ENCODE peak calls at places on chromosome 19, in seven cellular contexts. T, K, R, L, W, F and Y are unnamed samples.

GRCh38 chr19:28386080-28386869 is 826.7 kb downstream of the UQCRFS1 start:
- DNase-seq in T (no peak), K (no peak), L (no peak), R (no peak), F (no peak), W (no peak), Y (no peak)

GRCh38 chr19:15015946-15016542 is 33.2 kb upstream of the CASP14 start:
- DNase-seq in W (no peak), L (no peak), R (no peak), F (peak), T (no peak), K (no peak), Y (peak)

GRCh38 chr19:7944177-7944761 is 803 bp upstream of the TIMM44 start:
- DNase-seq in F (peak), K (peak), W (peak), T (peak), R (peak), L (peak), Y (peak)

GRCh38 chr19:41670755-41671154 is 17.3 kb downstream of the CEACAM7 start:
- DNase-seq in L (no peak), R (no peak), T (no peak), F (no peak), W (no peak), K (no peak), Y (no peak)

GRCh38 chr19:49136771-49137171 is 17.4 kb downstream of the PPFIA3 start:
- DNase-seq in K (no peak), W (no peak), F (no peak), T (no peak), L (no peak), R (no peak), Y (peak)

GRCh38 chr19:44313231-44313630 is 8.4 kb upstream of the ZNF235 start:
- DNase-seq in L (no peak), R (no peak), T (no peak), W (no peak), K (no peak), F (no peak), Y (no peak)

GRCh38 chr19:45189971-45190370 is 11.4 kb downstream of the BLOC1S3 start:
- DNase-seq in T (no peak), F (no peak), K (no peak), R (no peak), L (no peak), W (no peak), Y (no peak)

GRCh38 chr19:14826006-14826405 is 9.0 kb downstream of the OR7A5 start:
- DNase-seq in W (no peak), L (no peak), F (no peak), R (no peak), T (no peak), K (no peak), Y (no peak)

GRCh38 chr19:39262496-39262895 is 5.7 kb upstream of the IFNL2 start:
- DNase-seq in W (no peak), K (no peak), T (no peak), R (no peak), F (no peak), L (no peak), Y (no peak)

GRCh38 chr19:7534531-7534980 is 961 bp upstream of the PNPLA6 start:
- DNase-seq in R (peak), W (peak), L (no peak), T (peak), F (peak), K (peak), Y (peak)

GRCh38 chr19:737591-738093 is 13.3 kb upstream of the MISP start:
- DNase-seq in F (peak), K (no peak), W (no peak), T (no peak), L (no peak), R (peak), Y (peak)

GRCh38 chr19:36605839-36606478 is 846 bp downstream of the ZNF382 start:
- DNase-seq in F (no peak), T (no peak), W (no peak), R (no peak), K (no peak), L (no peak), Y (peak)

GRCh38 chr19:10295305-10295846 is 5.6 kb downstream of the ICAM5 start:
- DNase-seq in T (no peak), L (no peak), F (peak), W (no peak), R (peak), K (no peak), Y (peak)

GRCh38 chr19:32018014-32018413 is 327.4 kb upstream of the ZNF507 start:
- DNase-seq in L (no peak), K (no peak), W (no peak), R (no peak), T (no peak), F (peak), Y (no peak)

GRCh38 chr19:10299545-10300458 is 9.8 kb downstream of the ZGLP1 start:
- DNase-seq in K (no peak), W (no peak), L (no peak), T (no peak), F (no peak), R (no peak), Y (no peak)

GRCh38 chr19:16371540-16371986 is 46.9 kb downstream of the KLF2 start:
- DNase-seq in L (peak), T (peak), R (peak), W (no peak), F (no peak), K (no peak), Y (no peak)

GRCh38 chr19:6533746-6534418 is 3.1 kb downstream of the TNFSF9 start:
- DNase-seq in W (no peak), R (no peak), F (no peak), L (no peak), K (no peak), T (no peak), Y (no peak)

GRCh38 chr19:18862976-18863842 is 31.4 kb downstream of the UPF1 start:
- DNase-seq in T (no peak), R (no peak), W (no peak), K (no peak), L (no peak), F (no peak), Y (no peak)

GRCh38 chr19:38306236-38306635 is 2.2 kb downstream of the C19orf33 start:
- DNase-seq in W (no peak), F (no peak), L (no peak), K (no peak), T (no peak), R (no peak), Y (no peak)

GRCh38 chr19:30355586-30355985 is 16.6 kb upstream of the ZNF536 start:
- DNase-seq in L (no peak), R (no peak), W (no peak), F (no peak), T (no peak), K (no peak), Y (no peak)

GRCh38 chr19:54485846-54486245 is 12.8 kb upstream of the CDC42EP5 start:
- DNase-seq in W (no peak), R (no peak), K (no peak), F (peak), T (no peak), L (no peak), Y (peak)

GRCh38 chr19:16018106-16018755 is 58.1 kb upstream of the TPM4 start:
- DNase-seq in R (no peak), T (no peak), F (no peak), L (no peak), W (no peak), K (no peak), Y (no peak)

GRCh38 chr19:51366999-51367564 is 894 bp upstream of the ETFB start:
- DNase-seq in R (peak), T (no peak), K (no peak), W (no peak), F (peak), L (no peak), Y (no peak)

GRCh38 chr19:1355258-1355973 is 28.3 kb upstream of the NDUFS7 start:
- DNase-seq in F (peak), K (no peak), L (no peak), T (no peak), W (no peak), R (no peak), Y (peak)

GRCh38 chr19:49679832-49680472 is 2.9 kb downstream of the PRMT1 start:
- DNase-seq in L (no peak), W (no peak), K (no peak), T (no peak), R (no peak), F (no peak), Y (no peak)

GRCh38 chr19:928471-929259 is 2.8 kb downstream of the ARID3A start:
- DNase-seq in L (no peak), T (no peak), K (no peak), F (peak), W (no peak), R (no peak), Y (peak)

GRCh38 chr19:45110811-45111210 is 17.8 kb downstream of the PPP1R37 start:
- DNase-seq in R (no peak), T (no peak), L (no peak), K (no peak), W (no peak), F (no peak), Y (no peak)

GRCh38 chr19:48596679-48597465 is 9.7 kb upstream of the SPACA4 start:
- DNase-seq in W (no peak), R (peak), K (no peak), F (no peak), L (no peak), T (no peak), Y (no peak)

GRCh38 chr19:23392706-23393105 is 2.6 kb downstream of the ZNF91 start:
- DNase-seq in W (no peak), R (no peak), T (no peak), L (no peak), K (no peak), F (peak), Y (peak)

GRCh38 chr19:23318143-23318542 is 67.9 kb upstream of the ZNF724 start:
- DNase-seq in W (peak), L (no peak), F (no peak), T (no peak), K (no peak), R (no peak), Y (peak)

GRCh38 chr19:54190942-54191670 is at the start of gene TSEN34:
- DNase-seq in F (peak), W (peak), T (no peak), R (peak), L (no peak), K (peak), Y (peak)

GRCh38 chr19:13152356-13152853 is 2.2 kb downstream of the IER2 start:
- DNase-seq in L (no peak), F (no peak), T (no peak), K (no peak), W (no peak), R (no peak), Y (no peak)

GRCh38 chr19:13152854-13153626 is 2.8 kb downstream of the IER2 start:
- DNase-seq in W (peak), R (peak), K (peak), T (peak), L (peak), F (peak), Y (peak)

GRCh38 chr19:13154911-13155471 is 4.8 kb downstream of the IER2 start:
- DNase-seq in T (peak), F (peak), R (peak), L (no peak), K (no peak), W (no peak), Y (peak)

GRCh38 chr19:13154241-13154778 is 4.1 kb downstream of the IER2 start:
- DNase-seq in K (peak), R (peak), T (peak), L (peak), F (peak), W (peak), Y (peak)

GRCh38 chr19:13153627-13154240 is 3.5 kb downstream of the IER2 start:
- DNase-seq in T (peak), K (no peak), W (no peak), R (no peak), F (peak), L (no peak), Y (peak)
- TF ChIP-seq CTCF in T (no peak), K (no peak), W (no peak), R (no peak), F (peak), L (no peak), Y (peak)

GRCh38 chr19:17539288-17540117 is 15.9 kb upstream of the COLGALT1 start:
- DNase-seq in K (peak), F (peak), R (peak), W (peak), T (peak), L (peak), Y (peak)
- TF ChIP-seq CTCF in K (peak), F (peak), R (no peak), W (peak), T (peak), L (no peak), Y (peak)

GRCh38 chr19:46431824-46432223 is 3.1 kb upstream of the PNMA8C start:
- DNase-seq in W (no peak), K (no peak), L (no peak), R (no peak), T (no peak), F (no peak), Y (no peak)
- TF ChIP-seq CTCF in W (no peak), K (no peak), L (no peak), R (no peak), T (no peak), F (no peak), Y (no peak)

GRCh38 chr19:12139885-12140544 is at the start of gene ZNF20:
- DNase-seq in W (peak), R (peak), L (peak), F (peak), K (peak), T (peak), Y (peak)

GRCh38 chr19:12141405-12141736 is 1.2 kb upstream of the ZNF20 start:
- DNase-seq in F (no peak), T (no peak), R (no peak), K (no peak), W (no peak), L (no peak), Y (no peak)

GRCh38 chr19:12139309-12139708 is 841 bp downstream of the ZNF20 start:
- DNase-seq in L (no peak), F (peak), R (no peak), T (no peak), K (no peak), W (no peak), Y (peak)

GRCh38 chr19:12140545-12141404 is 625 bp upstream of the ZNF20 start:
- DNase-seq in T (peak), R (peak), L (peak), K (peak), F (peak), W (peak), Y (peak)

GRCh38 chr19:12137541-12137940 is 2.6 kb downstream of the ZNF20 start:
- DNase-seq in F (peak), R (peak), L (no peak), K (no peak), W (no peak), T (no peak), Y (no peak)
- TF ChIP-seq CTCF in F (peak), R (peak), L (peak), K (no peak), W (no peak), T (no peak), Y (peak)